ENCODE peak calls at places on chromosomes 11 and 22, in seven cellular contexts. X is Peyer's patch; M is AG10803; V is DMS153; O is erythroblast; Y is naive thymus-derived CD4-positive, alpha-beta T cell; S is hippocampal formation. I is an unnamed sample.

GRCh38 chr11:125923633-125924032 is 19.3 kb downstream of the DDX25 start:
- DNase-seq in X (no peak), M (no peak), V (no peak), O (no peak), Y (no peak), S (no peak), I (no peak)

GRCh38 chr11:125777309-125777708 is 1.3 kb downstream of the PATE2 start:
- DNase-seq in X (no peak), M (peak), V (peak), O (no peak), Y (no peak), S (no peak), I (no peak)

GRCh38 chr11:68266936-68267880 is 4.6 kb downstream of the C11orf24 start:
- DNase-seq in X (no peak), M (no peak), V (no peak), O (peak), Y (no peak), S (no peak), I (no peak)

GRCh38 chr11:78228467-78228866 is 39.7 kb downstream of the USP35 start:
- DNase-seq in X (no peak), M (peak), V (peak), O (peak), Y (no peak), S (peak), I (peak)

GRCh38 chr22:48370508-48371325 is 1457.0 kb downstream of the BRD1 start:
- DNase-seq in X (no peak), M (peak), V (no peak), O (no peak), Y (no peak), S (no peak), I (no peak)

GRCh38 chr11:75588067-75588481 is 26.0 kb downstream of the SERPINH1 start:
- DNase-seq in X (peak), M (no peak), V (no peak), O (no peak), Y (no peak), S (no peak), I (no peak)

GRCh38 chr11:69529001-69529400 is 47.5 kb downstream of the LINC01488 start:
- DNase-seq in X (no peak), M (no peak), V (no peak), O (no peak), Y (no peak), S (no peak), I (no peak)

GRCh38 chr11:1310772-1311468 is 1.5 kb upstream of the TOLLIP start:
- DNase-seq in X (no peak), M (no peak), V (peak), O (no peak), Y (peak), S (no peak), I (no peak)

GRCh38 chr11:21472256-21472655 is 720.6 kb upstream of the ANO5 start:
- DNase-seq in X (no peak), M (no peak), V (no peak), O (no peak), Y (no peak), S (no peak), I (no peak)

I was measured in colonic mucosa.